ENCODE peak calls at places on chromosomes 11 and 22, in nine cellular contexts. K, V, E, D, R, I, W, F and M are unnamed samples.

GRCh38 chr11:120929090-120929489 is 94.8 kb upstream of the TBCEL start:
- DNase-seq in K (no peak), V (peak), E (peak), D (no peak), R (peak), I (no peak), W (no peak), F (no peak), M (no peak)

GRCh38 chr11:94494200-94494545 is 389 bp downstream of the ANKRD49 start:
- DNase-seq in K (peak), V (peak), E (no peak), D (no peak), R (no peak), I (no peak), W (no peak), F (no peak), M (no peak)

GRCh38 chr11:85976525-85976924 is 92.4 kb downstream of the PICALM start:
- DNase-seq in K (no peak), V (no peak), E (no peak), D (no peak), R (no peak), I (no peak), W (no peak), F (no peak), M (no peak)

GRCh38 chr11:130099356-130099755 is 29.7 kb downstream of the APLP2 start:
- DNase-seq in K (no peak), V (no peak), E (no peak), D (no peak), R (peak), I (no peak), W (no peak), F (no peak), M (no peak)

GRCh38 chr11:114209904-114210303 is 86.3 kb upstream of the NNMT start:
- DNase-seq in K (no peak), V (no peak), E (no peak), D (no peak), R (no peak), I (no peak), W (no peak), F (no peak), M (no peak)

GRCh38 chr11:57527056-57527631 is 3.4 kb downstream of the TIMM10 start:
- DNase-seq in K (peak), V (peak), E (peak), D (peak), R (peak), I (no peak), W (no peak), F (peak), M (no peak)

GRCh38 chr11:44146931-44147330 is 51.5 kb downstream of the EXT2 start:
- DNase-seq in K (no peak), V (no peak), E (no peak), D (no peak), R (no peak), I (no peak), W (no peak), F (no peak), M (no peak)

GRCh38 chr22:39481054-39481453 is 21.0 kb upstream of the MIEF1 start:
- DNase-seq in K (no peak), V (no peak), E (no peak), D (no peak), R (no peak), I (no peak), W (no peak), F (no peak), M (no peak)

GRCh38 chr11:118532091-118532490 is 1.1 kb downstream of the TMEM25 start:
- DNase-seq in K (no peak), V (no peak), E (no peak), D (no peak), R (no peak), I (no peak), W (no peak), F (no peak), M (no peak)

GRCh38 chr11:121441533-121441932 is 10.6 kb upstream of the SORL1 start:
- DNase-seq in K (no peak), V (no peak), E (no peak), D (no peak), R (no peak), I (no peak), W (no peak), F (no peak), M (no peak)

GRCh38 chr22:31738566-31738965 is 11.4 kb downstream of the PRR14L start:
- DNase-seq in K (no peak), V (peak), E (no peak), D (no peak), R (peak), I (no peak), W (no peak), F (no peak), M (no peak)